ENCODE peak calls at places on chromosome 12, in four cellular contexts. One of them, this sample, is unnamed.

GRCh38 chr12:120474092-120474960 is 4.8 kb upstream of the SRSF9 start:
- DNase-seq in epithelial cell of esophagus: peak; percentile 98
- DNase-seq in psoas muscle: no peak
- DNase-seq in fibroblast of the aortic adventitia: peak; percentile 46
- DNase-seq in this sample: peak; percentile 75

GRCh38 chr12:83317641-83318040 is 630.9 kb downstream of the TMTC2 start:
- DNase-seq in epithelial cell of esophagus: no peak
- DNase-seq in psoas muscle: no peak
- DNase-seq in fibroblast of the aortic adventitia: no peak
- DNase-seq in this sample: no peak

GRCh38 chr12:89156862-89157262 is 195.4 kb downstream of the DUSP6 start:
- DNase-seq in epithelial cell of esophagus: peak; percentile 43
- DNase-seq in psoas muscle: no peak
- DNase-seq in fibroblast of the aortic adventitia: peak; percentile 59
- DNase-seq in this sample: no peak

GRCh38 chr12:90153827-90154226 is 445.2 kb upstream of the ATP2B1 start:
- DNase-seq in epithelial cell of esophagus: no peak
- DNase-seq in psoas muscle: no peak
- DNase-seq in fibroblast of the aortic adventitia: no peak
- DNase-seq in this sample: no peak

GRCh38 chr12:80129895-80130535 is 30.7 kb downstream of the OTOGL start:
- DNase-seq in epithelial cell of esophagus: no peak
- DNase-seq in psoas muscle: no peak
- DNase-seq in fibroblast of the aortic adventitia: peak; percentile 89
- DNase-seq in this sample: no peak

GRCh38 chr12:117060236-117060926 is 38.8 kb downstream of the TESC start:
- DNase-seq in epithelial cell of esophagus: no peak
- DNase-seq in psoas muscle: no peak
- DNase-seq in fibroblast of the aortic adventitia: no peak
- DNase-seq in this sample: no peak

GRCh38 chr12:27814851-27815591 is 35.0 kb upstream of the MANSC4 start:
- DNase-seq in epithelial cell of esophagus: no peak
- DNase-seq in psoas muscle: no peak
- DNase-seq in fibroblast of the aortic adventitia: peak; percentile 60
- DNase-seq in this sample: no peak

GRCh38 chr12:90858261-90858660 is 96.7 kb downstream of the CCER1 start:
- DNase-seq in epithelial cell of esophagus: no peak
- DNase-seq in psoas muscle: no peak
- DNase-seq in fibroblast of the aortic adventitia: no peak
- DNase-seq in this sample: peak; percentile 8

GRCh38 chr12:68374315-68374982 is 42.3 kb upstream of the MDM1 start:
- DNase-seq in epithelial cell of esophagus: peak; percentile 73
- DNase-seq in psoas muscle: no peak
- DNase-seq in fibroblast of the aortic adventitia: no peak
- DNase-seq in this sample: peak; percentile 50

GRCh38 chr12:116299064-116299463 is 21.6 kb upstream of the MED13L start:
- DNase-seq in epithelial cell of esophagus: peak; percentile 18
- DNase-seq in psoas muscle: no peak
- DNase-seq in fibroblast of the aortic adventitia: no peak
- DNase-seq in this sample: no peak

GRCh38 chr12:1607940-1608782 is 13.8 kb upstream of the FBXL14 start:
- DNase-seq in epithelial cell of esophagus: peak; percentile 26
- DNase-seq in psoas muscle: no peak
- DNase-seq in fibroblast of the aortic adventitia: peak; percentile 84
- DNase-seq in this sample: no peak

DNA sequence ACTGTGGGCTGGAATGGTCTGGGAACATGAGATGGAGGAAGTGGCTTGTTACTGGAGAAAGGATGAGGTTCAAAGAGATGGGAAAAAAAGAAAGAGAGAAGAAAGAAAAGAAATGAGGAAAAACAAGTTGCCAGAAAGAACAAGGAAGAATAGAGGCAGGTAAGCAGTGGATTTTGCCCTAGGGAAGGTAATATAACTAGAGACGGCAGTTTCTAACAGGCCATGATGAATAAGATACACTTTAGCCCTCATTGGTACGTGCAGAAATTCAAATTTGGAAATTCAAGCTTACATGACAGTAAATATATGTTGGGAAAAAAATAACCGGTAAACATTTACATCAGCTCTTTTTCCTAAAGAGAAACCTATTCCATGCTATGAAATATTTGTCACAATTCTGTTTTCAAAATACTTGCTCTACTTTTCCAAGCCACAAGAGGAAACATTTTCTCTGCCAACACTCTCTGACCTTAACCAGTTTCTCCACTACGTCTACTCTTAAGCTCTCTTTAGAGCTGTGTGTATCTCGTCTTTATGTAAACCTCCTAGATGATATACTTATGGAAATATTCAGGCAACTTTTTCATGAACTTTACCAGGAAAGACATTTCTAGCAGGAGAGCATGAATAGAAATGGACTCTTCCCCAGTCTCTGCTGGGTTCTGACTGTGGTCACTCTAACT is 268.9 kb upstream of the BTG1 start:
- DNase-seq in epithelial cell of esophagus: peak; percentile 13
- DNase-seq in psoas muscle: no peak
- DNase-seq in fibroblast of the aortic adventitia: no peak
- DNase-seq in this sample: no peak
- TF ChIP-seq CTCF in epithelial cell of esophagus: no peak
- TF ChIP-seq CTCF in psoas muscle: no peak
- TF ChIP-seq CTCF in fibroblast of the aortic adventitia: no peak
- TF ChIP-seq CTCF in this sample: no peak

DNA sequence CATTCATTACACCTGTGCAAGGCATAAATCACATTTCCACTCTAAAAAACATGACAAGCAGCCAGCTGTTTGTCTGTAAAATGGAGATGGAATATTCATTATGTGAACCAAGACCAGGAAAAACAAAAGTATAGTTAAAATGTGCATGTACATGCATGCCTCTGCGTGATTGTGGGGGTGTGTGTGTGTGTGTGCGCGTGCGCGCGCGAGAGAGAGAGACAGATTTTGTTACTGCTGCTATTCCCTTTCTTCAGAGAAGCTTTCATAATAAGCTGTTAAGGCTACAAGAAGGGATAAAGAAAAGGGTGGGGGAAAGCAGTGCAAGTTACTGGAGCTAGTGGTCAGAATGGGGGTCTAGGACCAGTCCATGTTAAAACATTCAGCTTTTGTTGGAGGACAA is 430.3 kb downstream of the NAV3 start:
- DNase-seq in epithelial cell of esophagus: peak; percentile 59
- DNase-seq in psoas muscle: no peak
- DNase-seq in fibroblast of the aortic adventitia: no peak
- DNase-seq in this sample: no peak
- TF ChIP-seq CTCF in epithelial cell of esophagus: no peak
- TF ChIP-seq CTCF in psoas muscle: no peak
- TF ChIP-seq CTCF in fibroblast of the aortic adventitia: no peak
- TF ChIP-seq CTCF in this sample: no peak

GRCh38 chr12:130948136-130948535 is 5.6 kb upstream of the ADGRD1 start:
- DNase-seq in epithelial cell of esophagus: no peak
- DNase-seq in psoas muscle: no peak
- DNase-seq in fibroblast of the aortic adventitia: no peak
- DNase-seq in this sample: peak; percentile 25

GRCh38 chr12:130947028-130947427 is 6.7 kb upstream of the ADGRD1 start:
- DNase-seq in epithelial cell of esophagus: no peak
- DNase-seq in psoas muscle: no peak
- DNase-seq in fibroblast of the aortic adventitia: no peak
- DNase-seq in this sample: no peak

GRCh38 chr12:130945793-130946492 is 7.8 kb upstream of the ADGRD1 start:
- DNase-seq in epithelial cell of esophagus: no peak
- DNase-seq in psoas muscle: peak; percentile 43
- DNase-seq in fibroblast of the aortic adventitia: peak; percentile 81
- DNase-seq in this sample: no peak

GRCh38 chr12:130949806-130950205 is 3.9 kb upstream of the ADGRD1 start:
- DNase-seq in epithelial cell of esophagus: no peak
- DNase-seq in psoas muscle: no peak
- DNase-seq in fibroblast of the aortic adventitia: no peak
- DNase-seq in this sample: no peak

DNA sequence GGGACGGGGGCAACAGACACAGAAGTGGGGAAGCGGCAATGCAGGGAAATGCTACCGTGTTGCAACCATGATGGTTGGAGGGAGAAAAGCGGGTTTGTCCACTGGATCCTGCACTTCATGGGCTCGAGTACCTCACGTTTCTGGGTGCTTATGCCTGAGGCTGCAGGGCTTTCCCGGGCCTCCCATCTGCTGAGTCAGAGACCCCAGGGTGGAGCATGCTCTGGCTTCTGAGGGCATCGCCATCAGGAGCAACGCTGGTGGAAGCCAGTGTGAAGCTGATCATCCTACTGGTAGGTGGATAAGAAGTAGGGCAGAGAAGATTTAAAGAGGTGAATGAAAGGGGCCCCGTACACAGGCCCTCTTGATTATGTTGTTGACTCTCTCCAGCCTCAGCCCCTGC is 5.0 kb upstream of the ADGRD1 start:
- DNase-seq in epithelial cell of esophagus: no peak
- DNase-seq in psoas muscle: no peak
- DNase-seq in fibroblast of the aortic adventitia: no peak
- DNase-seq in this sample: no peak
- TF ChIP-seq CTCF in epithelial cell of esophagus: no peak
- TF ChIP-seq CTCF in psoas muscle: no peak
- TF ChIP-seq CTCF in fibroblast of the aortic adventitia: no peak
- TF ChIP-seq CTCF in this sample: no peak

GRCh38 chr12:69483700-69484099 is 13.5 kb downstream of the FRS2 start:
- DNase-seq in epithelial cell of esophagus: no peak
- DNase-seq in psoas muscle: no peak
- DNase-seq in fibroblast of the aortic adventitia: no peak
- DNase-seq in this sample: no peak

GRCh38 chr12:69480698-69481097 is 10.5 kb downstream of the FRS2 start:
- DNase-seq in epithelial cell of esophagus: no peak
- DNase-seq in psoas muscle: no peak
- DNase-seq in fibroblast of the aortic adventitia: no peak
- DNase-seq in this sample: no peak

GRCh38 chr12:69481133-69481532 is 10.9 kb downstream of the FRS2 start:
- DNase-seq in epithelial cell of esophagus: no peak
- DNase-seq in psoas muscle: no peak
- DNase-seq in fibroblast of the aortic adventitia: no peak
- DNase-seq in this sample: no peak

GRCh38 chr12:69479675-69480074 is 9.5 kb downstream of the FRS2 start:
- DNase-seq in epithelial cell of esophagus: no peak
- DNase-seq in psoas muscle: no peak
- DNase-seq in fibroblast of the aortic adventitia: no peak
- DNase-seq in this sample: no peak

DNA sequence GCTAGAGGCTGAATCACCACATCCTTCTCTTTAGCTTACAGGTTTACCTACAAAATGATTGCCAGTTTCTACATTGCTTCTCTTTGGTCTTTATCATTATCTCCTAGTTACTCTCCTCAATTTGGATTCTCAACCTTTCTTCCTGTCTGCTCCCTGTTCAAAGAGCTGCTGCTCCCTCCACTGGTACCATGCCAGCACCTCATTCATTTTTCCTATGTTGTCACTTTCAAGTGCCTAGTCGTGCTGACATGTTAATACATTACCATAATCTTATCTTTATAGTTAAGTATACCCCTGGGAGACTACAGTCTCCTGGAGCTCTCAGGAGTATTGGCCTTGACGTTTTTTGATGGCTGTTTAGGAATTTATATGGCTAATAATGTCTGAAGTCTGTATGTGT is 14.2 kb downstream of the FRS2 start:
- DNase-seq in epithelial cell of esophagus: no peak
- DNase-seq in psoas muscle: no peak
- DNase-seq in fibroblast of the aortic adventitia: peak; percentile 34
- DNase-seq in this sample: no peak
- TF ChIP-seq CTCF in epithelial cell of esophagus: no peak
- TF ChIP-seq CTCF in psoas muscle: no peak
- TF ChIP-seq CTCF in fibroblast of the aortic adventitia: no peak
- TF ChIP-seq CTCF in this sample: no peak

GRCh38 chr12:93060666-93061413 is 131.7 kb upstream of the EEA1 start:
- DNase-seq in epithelial cell of esophagus: no peak
- DNase-seq in psoas muscle: no peak
- DNase-seq in fibroblast of the aortic adventitia: peak; percentile 76
- DNase-seq in this sample: no peak
- TF ChIP-seq CTCF in epithelial cell of esophagus: no peak
- TF ChIP-seq CTCF in psoas muscle: no peak
- TF ChIP-seq CTCF in fibroblast of the aortic adventitia: peak; percentile 19
- TF ChIP-seq CTCF in this sample: no peak

GRCh38 chr12:122866379-122866778 is 29.5 kb downstream of the VPS37B start:
- DNase-seq in epithelial cell of esophagus: no peak
- DNase-seq in psoas muscle: no peak
- DNase-seq in fibroblast of the aortic adventitia: no peak
- DNase-seq in this sample: no peak

GRCh38 chr12:122866950-122867607 is 28.8 kb downstream of the VPS37B start:
- DNase-seq in epithelial cell of esophagus: no peak
- DNase-seq in psoas muscle: no peak
- DNase-seq in fibroblast of the aortic adventitia: no peak
- DNase-seq in this sample: no peak

GRCh38 chr12:122867701-122868461 is 28.0 kb downstream of the VPS37B start:
- DNase-seq in epithelial cell of esophagus: peak; percentile 85
- DNase-seq in psoas muscle: peak; percentile 60
- DNase-seq in fibroblast of the aortic adventitia: no peak
- DNase-seq in this sample: peak; percentile 77

GRCh38 chr12:122864894-122865253 is 29.6 kb downstream of the HIP1R start:
- DNase-seq in epithelial cell of esophagus: no peak
- DNase-seq in psoas muscle: no peak
- DNase-seq in fibroblast of the aortic adventitia: no peak
- DNase-seq in this sample: no peak

DNA sequence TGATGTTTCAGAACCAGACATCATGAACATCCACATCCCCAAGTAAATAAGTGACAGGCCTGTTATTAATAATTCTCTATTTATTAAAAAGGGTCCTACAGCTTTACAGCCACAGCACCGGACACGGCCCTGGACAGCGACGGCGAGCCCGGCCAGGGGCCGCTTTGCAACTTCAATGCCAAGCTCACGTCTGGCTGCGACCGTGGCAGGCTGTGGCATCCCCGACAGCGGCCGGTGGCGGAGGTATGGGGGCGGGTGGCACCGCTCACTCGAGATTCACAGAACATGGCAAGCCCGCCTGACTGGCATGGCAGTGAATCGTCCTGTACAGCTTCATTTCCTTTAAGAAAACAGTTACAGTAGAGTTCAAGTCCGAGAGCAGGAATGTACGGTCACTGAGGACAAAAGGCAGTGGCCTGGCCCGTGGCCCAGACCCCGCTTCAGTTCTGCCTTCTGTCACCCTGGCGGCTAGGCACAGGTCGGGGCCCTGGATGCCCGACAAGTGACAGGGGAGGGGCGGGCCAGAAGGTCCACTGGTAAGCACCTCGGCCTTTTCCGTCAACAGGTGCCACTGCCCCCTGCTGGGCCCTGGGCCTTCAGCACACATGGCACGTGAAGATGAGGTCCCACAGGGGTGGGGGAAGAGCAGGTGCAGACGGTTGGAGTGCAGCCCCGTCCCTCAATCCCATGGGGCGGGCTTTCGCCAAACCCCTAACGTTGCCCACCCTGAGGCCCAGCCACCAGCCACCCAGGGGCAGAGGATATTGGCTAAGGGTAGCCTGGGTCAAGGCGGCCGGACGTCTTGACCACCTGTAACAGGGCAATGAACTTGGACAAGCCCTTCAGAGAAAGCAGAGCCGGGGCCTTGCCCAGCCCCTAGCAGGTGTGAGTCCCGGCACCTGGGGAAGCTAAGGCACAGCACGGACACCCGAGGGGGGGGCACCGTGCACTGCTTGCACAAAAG is 30.3 kb downstream of the HIP1R start:
- DNase-seq in epithelial cell of esophagus: no peak
- DNase-seq in psoas muscle: no peak
- DNase-seq in fibroblast of the aortic adventitia: no peak
- DNase-seq in this sample: no peak
- TF ChIP-seq CTCF in epithelial cell of esophagus: peak; percentile 50
- TF ChIP-seq CTCF in psoas muscle: no peak
- TF ChIP-seq CTCF in fibroblast of the aortic adventitia: peak; percentile 22
- TF ChIP-seq CTCF in this sample: peak; percentile 38